ENCODE peak calls at places on chromosomes 12 and 14, in nine cellular contexts. One of them, this sample, is unnamed. For H3K4me1, the result is how much of the 10 kb centered on the place peaks cover.

GRCh38 chr14:103891667-103892215 is 36.5 kb upstream of the TDRD9 start:
- DNase-seq in uterus: no peak
- DNase-seq in CD8-positive, alpha-beta memory T cell: no peak
- DNase-seq in aorta: no peak
- DNase-seq in neural progenitor cell: no peak
- DNase-seq in heart right ventricle: no peak
- DNase-seq in IMR-90: no peak
- DNase-seq in effector memory CD4-positive, alpha-beta T cell: no peak
- DNase-seq in ovary: no peak
- DNase-seq in this sample: peak

GRCh38 chr14:59013672-59014298 is 174.7 kb upstream of the DAAM1 start:
- DNase-seq in IMR-90: peak
- DNase-seq in uterus: no peak
- DNase-seq in heart right ventricle: no peak
- DNase-seq in effector memory CD4-positive, alpha-beta T cell: no peak
- DNase-seq in ovary: no peak
- DNase-seq in CD8-positive, alpha-beta memory T cell: no peak
- DNase-seq in aorta: no peak
- DNase-seq in neural progenitor cell: no peak
- DNase-seq in this sample: no peak

GRCh38 chr12:65823481-65824313 is 586 bp upstream of the HMGA2 start:
- DNase-seq in IMR-90: peak
- DNase-seq in CD8-positive, alpha-beta memory T cell: no peak
- DNase-seq in heart right ventricle: peak
- DNase-seq in ovary: peak
- DNase-seq in neural progenitor cell: peak
- DNase-seq in aorta: peak
- DNase-seq in effector memory CD4-positive, alpha-beta T cell: no peak
- DNase-seq in uterus: no peak
- DNase-seq in this sample: peak

GRCh38 chr12:124994435-124994975 is 1.1 kb downstream of the BRI3BP start:
- DNase-seq in IMR-90: no peak
- DNase-seq in heart right ventricle: no peak
- DNase-seq in ovary: no peak
- DNase-seq in CD8-positive, alpha-beta memory T cell: no peak
- DNase-seq in aorta: no peak
- DNase-seq in uterus: no peak
- DNase-seq in effector memory CD4-positive, alpha-beta T cell: no peak
- DNase-seq in neural progenitor cell: peak
- DNase-seq in this sample: no peak

GRCh38 chr12:45216297-45216982 is 545 bp downstream of the ANO6 start:
- DNase-seq in neural progenitor cell: peak
- DNase-seq in IMR-90: peak
- DNase-seq in CD8-positive, alpha-beta memory T cell: peak
- DNase-seq in uterus: peak
- DNase-seq in ovary: peak
- DNase-seq in heart right ventricle: peak
- DNase-seq in effector memory CD4-positive, alpha-beta T cell: peak
- DNase-seq in aorta: peak
- DNase-seq in this sample: peak

GRCh38 chr14:88296343-88296742 is 26.7 kb downstream of the KCNK10 start:
- DNase-seq in CD8-positive, alpha-beta memory T cell: no peak
- DNase-seq in ovary: no peak
- DNase-seq in uterus: no peak
- DNase-seq in heart right ventricle: no peak
- DNase-seq in neural progenitor cell: no peak
- DNase-seq in IMR-90: no peak
- DNase-seq in aorta: no peak
- DNase-seq in effector memory CD4-positive, alpha-beta T cell: no peak
- DNase-seq in this sample: no peak

GRCh38 chr12:57476162-57476992 is 3.3 kb downstream of the ARHGAP9 start:
- DNase-seq in aorta: peak
- DNase-seq in IMR-90: no peak
- DNase-seq in CD8-positive, alpha-beta memory T cell: peak
- DNase-seq in neural progenitor cell: no peak
- DNase-seq in uterus: no peak
- DNase-seq in ovary: no peak
- DNase-seq in effector memory CD4-positive, alpha-beta T cell: peak
- DNase-seq in heart right ventricle: no peak
- DNase-seq in this sample: peak

GRCh38 chr14:106185837-106186233 is 659.5 kb downstream of the TMEM121 start:
- DNase-seq in neural progenitor cell: no peak
- DNase-seq in effector memory CD4-positive, alpha-beta T cell: peak
- DNase-seq in heart right ventricle: no peak
- DNase-seq in aorta: no peak
- DNase-seq in uterus: no peak
- DNase-seq in ovary: no peak
- DNase-seq in IMR-90: no peak
- DNase-seq in CD8-positive, alpha-beta memory T cell: peak
- DNase-seq in this sample: no peak

GRCh38 chr14:38770245-38770644 is 332.8 kb downstream of the SEC23A start:
- DNase-seq in CD8-positive, alpha-beta memory T cell: no peak
- DNase-seq in heart right ventricle: no peak
- DNase-seq in uterus: no peak
- DNase-seq in IMR-90: no peak
- DNase-seq in ovary: no peak
- DNase-seq in effector memory CD4-positive, alpha-beta T cell: no peak
- DNase-seq in aorta: no peak
- DNase-seq in neural progenitor cell: no peak
- DNase-seq in this sample: no peak

GRCh38 chr12:76025601-76026575 is 5.7 kb downstream of the PHLDA1 start:
- DNase-seq in uterus: no peak
- DNase-seq in heart right ventricle: no peak
- DNase-seq in effector memory CD4-positive, alpha-beta T cell: no peak
- DNase-seq in CD8-positive, alpha-beta memory T cell: no peak
- DNase-seq in IMR-90: peak
- DNase-seq in aorta: no peak
- DNase-seq in ovary: no peak
- DNase-seq in neural progenitor cell: no peak
- DNase-seq in this sample: no peak

GRCh38 chr12:128190614-128191013 is 76.4 kb upstream of the TMEM132C start:
- DNase-seq in heart right ventricle: no peak
- DNase-seq in IMR-90: no peak
- DNase-seq in CD8-positive, alpha-beta memory T cell: no peak
- DNase-seq in ovary: no peak
- DNase-seq in aorta: no peak
- DNase-seq in effector memory CD4-positive, alpha-beta T cell: no peak
- DNase-seq in uterus: no peak
- DNase-seq in neural progenitor cell: peak
- DNase-seq in this sample: no peak

GRCh38 chr14:78606111-78606510 is 435.9 kb downstream of the NRXN3 start:
- DNase-seq in heart right ventricle: no peak
- DNase-seq in neural progenitor cell: no peak
- DNase-seq in aorta: no peak
- DNase-seq in ovary: no peak
- DNase-seq in CD8-positive, alpha-beta memory T cell: no peak
- DNase-seq in uterus: no peak
- DNase-seq in effector memory CD4-positive, alpha-beta T cell: no peak
- DNase-seq in IMR-90: peak
- DNase-seq in this sample: no peak

GRCh38 chr12:115223322-115223721 is 539.3 kb upstream of the TBX3 start:
- DNase-seq in heart right ventricle: no peak
- DNase-seq in IMR-90: peak
- DNase-seq in effector memory CD4-positive, alpha-beta T cell: no peak
- DNase-seq in ovary: no peak
- DNase-seq in neural progenitor cell: no peak
- DNase-seq in CD8-positive, alpha-beta memory T cell: no peak
- DNase-seq in uterus: no peak
- DNase-seq in aorta: no peak
- DNase-seq in this sample: no peak

GRCh38 chr12:52195065-52195730 is 3.4 kb upstream of the KRT80 start:
- DNase-seq in IMR-90: peak
- DNase-seq in aorta: no peak
- DNase-seq in effector memory CD4-positive, alpha-beta T cell: no peak
- DNase-seq in uterus: peak
- DNase-seq in heart right ventricle: no peak
- DNase-seq in CD8-positive, alpha-beta memory T cell: no peak
- DNase-seq in ovary: peak
- DNase-seq in neural progenitor cell: peak
- DNase-seq in this sample: peak

GRCh38 chr12:28460420-28461130 is 270.3 kb downstream of the CCDC91 start:
- DNase-seq in neural progenitor cell: no peak
- DNase-seq in CD8-positive, alpha-beta memory T cell: no peak
- DNase-seq in uterus: no peak
- DNase-seq in ovary: no peak
- DNase-seq in effector memory CD4-positive, alpha-beta T cell: no peak
- DNase-seq in aorta: no peak
- DNase-seq in IMR-90: no peak
- DNase-seq in heart right ventricle: no peak
- DNase-seq in this sample: no peak
- H3K4me3 ChIP-seq in neural progenitor cell: no peak
- H3K4me3 ChIP-seq in CD8-positive, alpha-beta memory T cell: no peak
- H3K4me3 ChIP-seq in uterus: no peak
- H3K4me3 ChIP-seq in ovary: no peak
- H3K4me3 ChIP-seq in effector memory CD4-positive, alpha-beta T cell: no peak
- H3K4me3 ChIP-seq in aorta: no peak
- H3K4me3 ChIP-seq in IMR-90: no peak
- H3K4me3 ChIP-seq in heart right ventricle: no peak
- H3K4me3 ChIP-seq in this sample: no peak

DNA sequence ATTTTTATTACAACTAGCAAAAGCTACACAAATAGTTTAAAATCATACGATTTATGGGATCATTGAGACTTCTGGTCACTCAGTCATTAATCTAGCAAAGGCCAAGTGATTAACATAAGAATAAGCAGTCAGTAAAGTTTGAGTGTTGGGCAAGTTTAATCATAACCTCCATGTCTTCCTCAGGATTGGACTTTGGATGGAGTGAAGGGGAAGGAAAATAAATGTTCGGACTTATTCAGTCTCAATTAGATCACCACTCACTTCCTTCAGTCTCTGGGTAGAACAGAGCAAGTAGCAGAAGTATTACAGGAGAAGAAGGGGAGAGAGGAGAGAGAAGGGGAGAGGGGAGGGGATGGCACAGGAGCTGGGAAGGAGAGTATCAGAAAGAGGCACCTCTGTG is 31.4 kb downstream of the CPM start:
- DNase-seq in heart right ventricle: no peak
- DNase-seq in CD8-positive, alpha-beta memory T cell: no peak
- DNase-seq in neural progenitor cell: no peak
- DNase-seq in effector memory CD4-positive, alpha-beta T cell: no peak
- DNase-seq in uterus: no peak
- DNase-seq in aorta: no peak
- DNase-seq in IMR-90: no peak
- DNase-seq in ovary: no peak
- DNase-seq in this sample: no peak
- H3K4me1 ChIP-seq in heart right ventricle: under half
- H3K4me1 ChIP-seq in CD8-positive, alpha-beta memory T cell: under half
- H3K4me1 ChIP-seq in neural progenitor cell: under half
- H3K4me1 ChIP-seq in effector memory CD4-positive, alpha-beta T cell: under half
- H3K4me1 ChIP-seq in uterus: under half
- H3K4me1 ChIP-seq in aorta: under half
- H3K4me1 ChIP-seq in IMR-90: under half
- H3K4me1 ChIP-seq in ovary: under half
- H3K4me1 ChIP-seq in this sample: under half

DNA sequence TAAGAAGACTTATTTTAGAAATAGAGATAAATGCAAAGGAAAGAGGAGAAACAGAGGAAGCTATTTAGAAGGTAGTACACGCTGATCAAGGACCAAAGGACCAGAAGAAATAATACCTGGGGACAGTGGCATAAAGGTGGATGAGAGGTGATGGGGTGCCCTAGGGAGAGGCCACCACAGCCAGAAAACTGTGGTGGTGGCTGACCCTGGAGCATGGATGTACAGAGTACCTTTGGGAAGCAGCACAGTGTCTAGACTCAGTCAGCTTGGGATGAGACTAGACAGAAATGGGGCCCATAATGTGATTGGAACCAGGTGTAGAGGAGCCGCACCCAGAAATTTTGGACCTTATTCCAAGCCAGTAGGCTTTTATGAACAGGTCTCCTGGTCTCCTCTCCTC is 17.2 kb downstream of the RASSF8 start:
- DNase-seq in IMR-90: no peak
- DNase-seq in ovary: no peak
- DNase-seq in effector memory CD4-positive, alpha-beta T cell: no peak
- DNase-seq in CD8-positive, alpha-beta memory T cell: no peak
- DNase-seq in heart right ventricle: no peak
- DNase-seq in neural progenitor cell: no peak
- DNase-seq in uterus: no peak
- DNase-seq in aorta: no peak
- DNase-seq in this sample: no peak
- H3K27ac ChIP-seq in IMR-90: no peak
- H3K27ac ChIP-seq in ovary: no peak
- H3K27ac ChIP-seq in effector memory CD4-positive, alpha-beta T cell: no peak
- H3K27ac ChIP-seq in CD8-positive, alpha-beta memory T cell: no peak
- H3K27ac ChIP-seq in heart right ventricle: no peak
- H3K27ac ChIP-seq in neural progenitor cell: no peak
- H3K27ac ChIP-seq in uterus: peak
- H3K27ac ChIP-seq in aorta: no peak
- H3K27ac ChIP-seq in this sample: no peak

DNA sequence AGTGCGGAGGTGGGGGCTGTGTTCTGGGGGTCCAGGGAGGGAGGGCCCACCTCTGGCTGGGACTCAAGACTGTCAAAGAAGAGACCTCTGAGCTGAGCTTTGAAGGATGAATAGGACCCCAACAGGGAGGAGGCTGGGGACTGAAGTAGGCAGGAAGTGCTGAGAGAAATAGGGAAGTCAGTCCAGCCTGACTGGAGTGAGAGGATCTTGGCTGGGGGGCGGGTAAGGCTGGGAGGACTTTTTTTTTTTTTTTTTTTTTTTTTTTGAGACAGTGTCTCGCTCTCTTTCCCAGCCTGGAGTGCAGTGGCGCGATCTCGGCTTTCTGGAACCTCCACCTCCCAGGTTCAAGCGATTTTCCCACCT is 8.0 kb upstream of the RACGAP1 start:
- DNase-seq in heart right ventricle: no peak
- DNase-seq in CD8-positive, alpha-beta memory T cell: no peak
- DNase-seq in neural progenitor cell: no peak
- DNase-seq in IMR-90: no peak
- DNase-seq in aorta: peak
- DNase-seq in uterus: no peak
- DNase-seq in effector memory CD4-positive, alpha-beta T cell: no peak
- DNase-seq in ovary: no peak
- DNase-seq in this sample: no peak
- H3K4me3 ChIP-seq in heart right ventricle: peak
- H3K4me3 ChIP-seq in CD8-positive, alpha-beta memory T cell: no peak
- H3K4me3 ChIP-seq in neural progenitor cell: peak
- H3K4me3 ChIP-seq in IMR-90: no peak
- H3K4me3 ChIP-seq in aorta: no peak
- H3K4me3 ChIP-seq in uterus: no peak
- H3K4me3 ChIP-seq in effector memory CD4-positive, alpha-beta T cell: no peak
- H3K4me3 ChIP-seq in ovary: no peak
- H3K4me3 ChIP-seq in this sample: peak